ENCODE peak calls at places on chromosomes 16 and 17, in seven cellular contexts. Q is fibroblast of lung; A is Calu3; M is neural crest cell; L is epithelial cell of esophagus; O is brain microvascular endothelial cell; C is CD4-positive, alpha-beta T cell. D is an unnamed sample.

GRCh38 chr17:63275318-63275967 is 170.7 kb downstream of the CYB561 start:
- DNase-seq in A (peak; percentile 24), Q (peak; percentile 99), M (no peak), L (peak; percentile 96), C (no peak), O (peak; percentile 95), D (no peak)

GRCh38 chr16:25106567-25107465 is 4.7 kb upstream of the LCMT1 start:
- DNase-seq in Q (peak; percentile 83), L (peak; percentile 65), O (peak; percentile 85), M (peak; percentile 84), A (peak; percentile 94), C (peak; percentile 52), D (peak; percentile 70)

GRCh38 chr17:78324391-78325075 is 35.3 kb downstream of the SOCS3 start:
- DNase-seq in L (no peak), O (peak; percentile 86), C (no peak), Q (peak; percentile 78), A (no peak), M (peak; percentile 46), D (no peak)

GRCh38 chr16:1289480-1289872 is 20.0 kb upstream of the UBE2I start:
- DNase-seq in M (no peak), L (no peak), C (no peak), Q (no peak), A (no peak), O (no peak), D (no peak)

GRCh38 chr16:9258423-9259051 is 167.1 kb downstream of the HAPSTR1 start:
- DNase-seq in M (peak; percentile 36), L (peak; percentile 9), A (peak; percentile 61), O (peak; percentile 17), C (no peak), Q (peak; percentile 5), D (no peak)

GRCh38 chr16:54277845-54278703 is 8.5 kb downstream of the IRX3 start:
- DNase-seq in C (no peak), O (no peak), L (no peak), M (peak; percentile 33), A (no peak), Q (no peak), D (peak; percentile 47)

GRCh38 chr16:28312327-28312726 is 20.0 kb downstream of the SBK1 start:
- DNase-seq in Q (no peak), A (no peak), C (no peak), M (no peak), O (no peak), L (no peak), D (no peak)

GRCh38 chr17:79326814-79327213 is 252.2 kb downstream of the ENGASE start:
- DNase-seq in C (no peak), M (no peak), A (no peak), L (no peak), Q (no peak), O (no peak), D (no peak)

GRCh38 chr17:80192268-80192667 is 22.4 kb downstream of the CARD14 start:
- DNase-seq in L (peak; percentile 57), M (peak; percentile 28), Q (no peak), O (no peak), A (no peak), C (no peak), D (no peak)

GRCh38 chr17:2049333-2050245 is 5.3 kb upstream of the HIC1 start:
- DNase-seq in A (peak; percentile 78), C (peak; percentile 86), O (peak; percentile 83), Q (peak; percentile 76), M (peak; percentile 73), L (peak; percentile 75), D (peak; percentile 85)

GRCh38 chr16:4172070-4172469 is 55.8 kb upstream of the ADCY9 start:
- DNase-seq in O (peak; percentile 8), Q (peak; percentile 77), M (no peak), L (peak; percentile 26), A (no peak), C (no peak), D (no peak)

GRCh38 chr17:78597923-78598545 is 20.8 kb upstream of the DNAH17 start:
- DNase-seq in M (no peak), A (no peak), L (peak; percentile 45), O (no peak), C (no peak), Q (peak; percentile 74), D (no peak)

GRCh38 chr16:31696968-31697743 is 169.5 kb downstream of the AHSP start:
- DNase-seq in L (peak; percentile 66), O (peak; percentile 24), Q (peak; percentile 38), C (no peak), A (no peak), M (no peak), D (no peak)

GRCh38 chr16:35908152-35908551 is 2448.7 kb downstream of the TP53TG3F start:
- DNase-seq in A (no peak), M (no peak), O (no peak), Q (no peak), L (no peak), C (no peak), D (no peak)

GRCh38 chr16:19517424-19518089 is 4.3 kb downstream of the GDE1 start:
- DNase-seq in C (no peak), Q (peak; percentile 42), L (peak; percentile 95), A (no peak), M (no peak), O (peak; percentile 17), D (no peak)

GRCh38 chr16:12349950-12350842 is 373.7 kb downstream of the SNX29 start:
- DNase-seq in A (no peak), O (no peak), L (no peak), C (no peak), M (no peak), Q (no peak), D (no peak)

GRCh38 chr17:66469088-66469442 is 166.7 kb downstream of the PRKCA start:
- DNase-seq in O (no peak), C (no peak), M (no peak), A (no peak), Q (no peak), L (no peak), D (no peak)

GRCh38 chr17:42347198-42347597 is 41.0 kb downstream of the STAT3 start:
- DNase-seq in C (no peak), L (peak; percentile 77), A (peak; percentile 47), O (peak; percentile 83), M (no peak), Q (peak; percentile 87), D (no peak)

GRCh38 chr16:11401161-11402050 is 56.1 kb downstream of the RMI2 start:
- DNase-seq in L (no peak), M (no peak), O (no peak), A (peak; percentile 53), Q (no peak), C (no peak), D (no peak)

GRCh38 chr17:26818736-26819135 is 475.2 kb upstream of the WSB1 start:
- DNase-seq in Q (peak; percentile 9), L (peak; percentile 23), C (no peak), O (no peak), A (no peak), M (no peak), D (no peak)

GRCh38 chr17:49995055-49995738 is at the start of gene DLX3:
- DNase-seq in M (peak; percentile 76), C (no peak), Q (peak; percentile 68), A (peak; percentile 83), L (peak; percentile 89), O (peak; percentile 46), D (peak; percentile 85)

GRCh38 chr17:16037636-16038035 is 38.0 kb downstream of the TTC19 start:
- DNase-seq in L (peak; percentile 14), C (no peak), A (no peak), Q (peak; percentile 54), M (no peak), O (peak; percentile 24), D (no peak)

GRCh38 chr16:29663020-29663828 is at the start of gene SPN:
- DNase-seq in O (no peak), L (no peak), C (peak; percentile 19), Q (no peak), A (no peak), M (no peak), D (no peak)

GRCh38 chr17:27810902-27811557 is 10.7 kb upstream of the NOS2 start:
- DNase-seq in L (peak; percentile 60), A (no peak), M (no peak), Q (no peak), O (no peak), C (no peak), D (no peak)

GRCh38 chr17:8393470-8394231 is 4.0 kb downstream of the RNF222 start:
- DNase-seq in M (no peak), C (peak; percentile 43), Q (peak; percentile 21), A (no peak), L (peak; percentile 89), O (no peak), D (no peak)

GRCh38 chr17:29138991-29139682 is 41.1 kb downstream of the MYO18A start:
- DNase-seq in L (no peak), O (no peak), M (no peak), A (no peak), C (no peak), Q (no peak), D (no peak)

DNA sequence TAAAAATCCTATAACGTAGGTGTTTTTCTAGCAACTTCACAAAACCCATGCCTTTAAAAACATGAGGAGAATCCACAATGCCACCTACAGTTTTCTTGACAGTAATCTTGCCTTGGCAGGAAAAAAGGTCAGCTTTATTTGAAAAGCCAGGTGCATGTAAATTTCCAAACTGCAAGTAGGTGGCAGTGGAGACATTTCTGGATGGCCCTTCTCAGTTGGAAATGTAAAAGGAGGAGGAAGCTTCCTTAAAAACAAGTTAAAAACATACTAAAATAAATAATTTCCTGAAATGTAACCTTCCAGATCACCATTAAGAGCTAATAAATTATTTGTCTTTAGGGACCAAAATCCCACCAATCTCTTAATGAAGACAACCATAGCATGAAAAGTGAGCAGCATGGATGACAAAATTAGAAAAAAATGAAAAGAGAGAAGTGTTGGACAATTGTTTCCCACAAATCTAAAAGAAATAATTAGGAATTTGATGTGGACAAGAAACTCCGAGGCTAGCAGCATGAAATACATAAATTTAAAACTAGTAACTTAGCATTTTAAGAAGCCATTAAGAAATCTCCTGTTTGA is 152.2 kb downstream of the SNX11 start:
- DNase-seq in Q (peak; percentile 16), A (peak; percentile 60), M (no peak), C (no peak), L (peak; percentile 56), O (peak; percentile 12), D (no peak)
- TF ChIP-seq CTCF in Q (peak; percentile 66), A (peak; percentile 84), M (peak; percentile 69), C (peak; percentile 42), L (peak; percentile 72), O (peak; percentile 72), D (peak; percentile 64)

GRCh38 chr17:31595666-31596381 is 204.3 kb downstream of the RAB11FIP4 start:
- DNase-seq in M (no peak), A (no peak), L (peak; percentile 48), O (no peak), C (no peak), Q (no peak), D (no peak)
- TF ChIP-seq CTCF in M (no peak), A (no peak), L (no peak), O (no peak), C (no peak), Q (no peak), D (no peak)

GRCh38 chr16:70808371-70808770 is 7.4 kb upstream of the VAC14 start:
- DNase-seq in O (no peak), C (no peak), A (no peak), M (no peak), L (no peak), Q (no peak), D (no peak)
- TF ChIP-seq CTCF in O (peak; percentile 62), C (no peak), A (no peak), M (peak; percentile 21), L (peak; percentile 23), Q (peak; percentile 17), D (no peak)

DNA sequence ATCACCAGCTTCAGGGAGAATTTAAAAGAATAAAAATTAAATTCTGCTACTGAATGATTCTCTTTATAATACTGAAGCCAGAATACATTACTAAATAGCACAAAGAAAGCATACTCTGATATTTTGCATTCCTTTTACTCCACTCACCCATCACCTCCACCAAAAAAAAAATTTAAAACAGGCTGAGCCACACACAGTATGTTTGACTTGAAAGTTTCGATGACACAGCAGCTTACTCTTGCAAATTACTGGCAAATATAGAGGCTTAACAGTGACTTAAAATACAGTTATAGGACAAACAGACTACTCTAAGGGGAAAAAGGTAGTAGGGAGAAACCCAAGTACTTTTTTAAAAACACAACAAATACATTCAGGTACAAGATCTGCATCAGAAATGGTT is 39.2 kb downstream of the GPATCH8 start:
- DNase-seq in C (no peak), L (peak; percentile 37), Q (peak; percentile 68), A (no peak), O (peak; percentile 12), M (no peak), D (no peak)
- TF ChIP-seq CTCF in C (no peak), L (no peak), Q (no peak), A (no peak), O (no peak), M (no peak), D (no peak)